ENCODE peak calls at places on chromosomes 3 and 15, in eight cellular contexts. P, G, W, J, Q, S, O and Y are unnamed samples.

GRCh38 chr15:31077181-31077580 is 24.3 kb downstream of the TRPM1 start:
- DNase-seq in G (no peak), W (no peak), J (no peak), S (peak), Q (peak), P (no peak), O (no peak), Y (no peak)

GRCh38 chr3:132342183-132342582 is 25.0 kb downstream of the ACP3 start:
- DNase-seq in G (no peak), O (no peak), W (peak), Q (no peak), P (peak), S (no peak), J (peak), Y (no peak)

GRCh38 chr3:128270559-128271492 is 117.5 kb downstream of the EEFSEC start:
- DNase-seq in O (peak), G (no peak), P (no peak), Q (peak), W (no peak), S (no peak), J (no peak), Y (no peak)

GRCh38 chr3:122316368-122316767 is 8.7 kb upstream of the CSTA start:
- DNase-seq in Q (no peak), G (no peak), P (no peak), O (no peak), W (no peak), J (no peak), S (no peak), Y (no peak)

GRCh38 chr3:149085828-149086231 is 503 bp downstream of the HLTF start:
- DNase-seq in W (no peak), J (no peak), P (peak), Q (peak), S (peak), G (no peak), O (peak), Y (no peak)

GRCh38 chr3:171457263-171458055 is 2.7 kb downstream of the TNIK start:
- DNase-seq in O (no peak), W (no peak), J (no peak), P (no peak), G (no peak), S (peak), Q (no peak), Y (no peak)

GRCh38 chr15:83848315-83849050 is 194.6 kb downstream of the ADAMTSL3 start:
- DNase-seq in G (no peak), J (no peak), W (no peak), S (no peak), Q (no peak), O (no peak), P (peak), Y (no peak)

GRCh38 chr3:108037770-108038169 is 53.1 kb downstream of the CD47 start:
- DNase-seq in J (no peak), G (no peak), O (no peak), Q (no peak), W (no peak), S (no peak), P (no peak), Y (no peak)

GRCh38 chr15:78302579-78302978 is 3.2 kb upstream of the SKIC8 start:
- DNase-seq in S (no peak), Q (no peak), J (no peak), O (peak), P (peak), G (no peak), W (peak), Y (no peak)

GRCh38 chr15:101614761-101615160 is 37.4 kb downstream of the TM2D3 start:
- DNase-seq in G (no peak), S (no peak), P (no peak), W (no peak), O (no peak), J (no peak), Q (no peak), Y (no peak)

GRCh38 chr3:50238549-50239026 is 2.6 kb downstream of the GNAI2 start:
- DNase-seq in S (peak), P (peak), Q (no peak), J (peak), O (no peak), G (peak), W (peak), Y (peak)

GRCh38 chr3:46972396-46972795 is 4.1 kb downstream of the CCDC12 start:
- DNase-seq in S (no peak), W (no peak), P (no peak), J (no peak), G (no peak), O (no peak), Q (no peak), Y (no peak)

GRCh38 chr3:46662771-46663551 is 30.5 kb downstream of the ALS2CL start:
- DNase-seq in S (peak), Q (no peak), O (peak), W (no peak), G (peak), J (no peak), P (no peak), Y (peak)

GRCh38 chr3:172550347-172550943 is 27.2 kb upstream of the TNFSF10 start:
- DNase-seq in J (no peak), G (no peak), Q (no peak), O (no peak), S (peak), W (no peak), P (peak), Y (no peak)

GRCh38 chr3:107868449-107868848 is 222.4 kb downstream of the CD47 start:
- DNase-seq in Q (no peak), P (no peak), W (no peak), S (no peak), O (no peak), J (no peak), G (no peak), Y (no peak)

GRCh38 chr3:67031986-67032385 is 33.9 kb downstream of the KBTBD8 start:
- DNase-seq in S (no peak), P (no peak), W (no peak), Q (peak), G (no peak), O (no peak), J (no peak), Y (no peak)

GRCh38 chr15:31439328-31439727 is 112.7 kb downstream of the KLF13 start:
- DNase-seq in O (peak), Q (peak), J (peak), S (peak), G (no peak), W (no peak), P (peak), Y (no peak)

GRCh38 chr3:27094721-27095120 is 274.5 kb downstream of the NEK10 start:
- DNase-seq in P (no peak), J (no peak), G (no peak), O (no peak), W (no peak), S (no peak), Q (no peak), Y (no peak)

GRCh38 chr3:183460059-183461052 is 31.9 kb upstream of the MCF2L2 start:
- DNase-seq in O (no peak), G (no peak), W (no peak), S (no peak), Q (no peak), P (no peak), J (no peak), Y (no peak)

GRCh38 chr15:65303687-65304392 is 637 bp upstream of the RNU5B-1 start:
- DNase-seq in S (peak), O (no peak), P (peak), W (peak), Q (peak), G (peak), J (peak), Y (peak)

GRCh38 chr3:183252973-183253363 is at the start of gene B3GNT5:
- DNase-seq in W (peak), P (peak), G (peak), O (no peak), S (peak), J (peak), Q (peak), Y (peak)

GRCh38 chr3:116569611-116570010 is 124.3 kb upstream of the LSAMP start:
- DNase-seq in S (no peak), W (no peak), G (no peak), J (no peak), P (peak), O (no peak), Q (no peak), Y (no peak)

GRCh38 chr3:71495708-71496472 is 87.6 kb downstream of the FOXP1 start:
- DNase-seq in W (no peak), P (peak), O (no peak), Q (peak), J (no peak), G (no peak), S (no peak), Y (no peak)

GRCh38 chr3:150733936-150734794 is 28.8 kb downstream of the SIAH2 start:
- DNase-seq in Q (no peak), P (no peak), S (no peak), J (no peak), W (no peak), O (no peak), G (no peak), Y (no peak)

GRCh38 chr3:50493086-50493485 is 10.3 kb downstream of the CACNA2D2 start:
- DNase-seq in S (no peak), G (no peak), P (no peak), J (no peak), Q (no peak), O (no peak), W (no peak), Y (no peak)

GRCh38 chr3:71517206-71517855 is 66.2 kb downstream of the FOXP1 start:
- DNase-seq in G (no peak), W (no peak), O (no peak), S (no peak), P (no peak), Q (no peak), J (no peak), Y (no peak)

GRCh38 chr3:42099020-42099765 is 8.0 kb downstream of the TRAK1 start:
- DNase-seq in O (no peak), J (no peak), P (no peak), W (no peak), G (no peak), S (no peak), Q (no peak), Y (no peak)

GRCh38 chr3:94331831-94332230 is 269.0 kb downstream of the NSUN3 start:
- DNase-seq in J (no peak), O (no peak), P (no peak), Q (no peak), S (no peak), G (no peak), W (no peak), Y (no peak)

GRCh38 chr3:197226179-197226578 is 72.2 kb downstream of the DLG1 start:
- DNase-seq in S (no peak), P (no peak), O (no peak), W (no peak), Q (no peak), J (no peak), G (no peak), Y (no peak)

GRCh38 chr3:33184863-33185262 is 33.7 kb downstream of the SUSD5 start:
- DNase-seq in J (no peak), O (no peak), Q (no peak), P (no peak), G (no peak), S (no peak), W (no peak), Y (no peak)

DNA sequence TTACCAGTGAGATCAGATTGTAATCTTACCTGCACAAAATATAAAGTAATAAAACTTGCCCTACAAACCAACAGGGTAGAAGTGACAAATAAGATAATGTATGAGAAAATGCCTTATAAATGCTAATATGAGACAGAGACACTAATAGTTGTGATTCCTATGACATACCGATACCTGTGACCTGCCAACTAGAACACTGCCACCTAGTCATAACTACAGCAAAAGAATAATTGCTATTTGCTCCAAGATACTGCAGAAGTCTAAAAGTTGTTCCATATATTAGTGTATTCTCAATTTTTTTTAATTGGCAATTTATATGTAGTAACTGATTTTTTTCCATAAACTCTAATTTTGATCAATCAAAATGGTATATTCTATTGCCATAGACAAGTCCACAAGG is 25.3 kb upstream of the GP5 start:
- DNase-seq in J (no peak), S (no peak), Q (no peak), P (no peak), G (no peak), W (no peak), O (no peak), Y (no peak)
- TF ChIP-seq CTCF in J (no peak), S (no peak), Q (no peak), P (peak), G (no peak), W (no peak), O (no peak), Y (no peak)

DNA sequence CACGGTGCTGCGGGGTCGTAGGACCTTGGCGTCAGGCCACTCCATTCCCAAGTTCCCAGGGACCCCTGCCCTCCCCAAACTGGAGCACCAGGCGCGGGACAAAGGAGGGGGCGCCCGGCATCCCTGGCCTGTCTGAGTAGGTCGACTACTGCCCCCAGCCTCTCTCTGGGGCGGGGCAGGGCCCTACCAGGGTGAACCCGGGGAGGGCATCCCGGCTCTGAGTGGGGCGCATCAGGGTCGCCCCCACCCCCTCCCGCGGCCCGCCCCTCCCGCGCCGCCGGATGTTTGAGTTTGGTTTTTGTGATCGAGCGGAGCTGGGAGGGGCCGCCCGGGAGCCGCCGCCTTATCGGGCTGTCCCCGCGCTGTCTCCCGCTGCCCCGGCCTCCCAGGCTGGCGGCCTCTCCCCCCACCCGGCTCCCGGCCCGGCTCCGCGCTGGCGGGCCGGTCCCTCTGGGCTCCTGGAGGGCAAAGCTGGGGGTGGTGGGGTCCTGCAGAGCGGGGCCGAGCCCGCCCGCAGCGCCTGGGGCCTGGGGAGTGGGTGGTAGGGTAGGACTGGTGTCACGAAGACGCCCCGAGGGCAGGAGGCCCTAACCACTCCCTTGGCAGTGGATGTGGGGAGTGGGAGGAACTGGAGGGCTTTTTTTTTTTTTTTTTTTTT is 47.2 kb upstream of the SMAD6 start:
- DNase-seq in W (peak), G (peak), J (peak), S (no peak), O (no peak), P (no peak), Q (no peak), Y (no peak)
- TF ChIP-seq CTCF in W (no peak), G (no peak), J (no peak), S (no peak), O (no peak), P (no peak), Q (no peak), Y (no peak)

GRCh38 chr3:11643212-11644087 is at the start of gene VGLL4:
- DNase-seq in G (peak), Q (peak), W (peak), P (peak), J (peak), O (peak), S (peak), Y (peak)
- TF ChIP-seq CTCF in G (no peak), Q (peak), W (no peak), P (no peak), J (no peak), O (no peak), S (no peak), Y (no peak)

DNA sequence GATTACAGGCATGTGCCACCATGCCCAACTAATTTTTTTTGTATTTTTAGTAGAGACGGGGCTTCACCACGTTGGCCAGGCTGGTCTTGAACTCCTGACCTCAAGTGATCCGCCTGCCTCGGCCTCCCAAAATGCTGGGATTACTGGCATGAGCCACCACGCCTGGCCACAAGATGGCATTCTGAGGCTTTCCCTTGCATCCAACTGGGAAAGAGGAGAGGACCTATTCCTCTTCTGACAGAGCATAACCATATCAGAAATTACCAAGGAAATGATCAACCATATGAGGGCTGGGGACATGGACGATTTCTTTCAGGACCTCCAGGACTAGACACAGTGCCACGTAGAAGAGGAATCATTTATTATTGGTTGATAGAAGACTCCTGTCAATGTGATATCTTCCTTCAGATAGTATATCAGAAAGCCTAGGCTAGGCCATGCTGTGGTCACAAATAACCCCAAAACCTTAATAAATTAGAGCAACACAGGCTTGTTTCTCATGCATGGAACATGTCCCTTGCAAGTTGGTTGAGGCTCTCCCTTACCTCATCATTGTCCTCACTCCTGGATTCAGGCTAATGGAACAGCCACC is 372.3 kb upstream of the IL12A start:
- DNase-seq in W (peak), P (peak), G (peak), J (peak), S (peak), O (no peak), Q (peak), Y (no peak)
- TF ChIP-seq CTCF in W (peak), P (peak), G (peak), J (peak), S (peak), O (no peak), Q (peak), Y (no peak)

GRCh38 chr15:86139828-86140227 is 60.2 kb downstream of the AGBL1 start:
- DNase-seq in O (peak), W (peak), G (no peak), Q (peak), J (no peak), S (no peak), P (no peak), Y (no peak)
- TF ChIP-seq CTCF in O (no peak), W (no peak), G (no peak), Q (peak), J (no peak), S (no peak), P (peak), Y (no peak)